ENCODE peak calls at places on chromosomes 3 and 15, in five cellular contexts. One of them, this sample, is unnamed.

GRCh38 chr3:129384594-129385323 is 43.7 kb downstream of the EFCAB12 start:
- DNase-seq in brain microvascular endothelial cell: no peak
- DNase-seq in hepatocyte: no peak
- DNase-seq in uterus: no peak
- DNase-seq in gastrocnemius medialis: no peak
- DNase-seq in this sample: no peak

GRCh38 chr3:185555101-185555501 is 2.7 kb upstream of the LIPH start:
- DNase-seq in brain microvascular endothelial cell: peak; percentile 40
- DNase-seq in hepatocyte: peak; percentile 37
- DNase-seq in uterus: no peak
- DNase-seq in gastrocnemius medialis: no peak
- DNase-seq in this sample: no peak

GRCh38 chr15:60575995-60576394 is 97.1 kb upstream of the ICE2 start:
- DNase-seq in brain microvascular endothelial cell: peak; percentile 19
- DNase-seq in hepatocyte: peak; percentile 25
- DNase-seq in uterus: no peak
- DNase-seq in gastrocnemius medialis: no peak
- DNase-seq in this sample: no peak

GRCh38 chr3:355622-356021 is 159.1 kb downstream of the CHL1 start:
- DNase-seq in brain microvascular endothelial cell: no peak
- DNase-seq in hepatocyte: no peak
- DNase-seq in uterus: peak; percentile 57
- DNase-seq in gastrocnemius medialis: peak; percentile 20
- DNase-seq in this sample: peak; percentile 29

GRCh38 chr3:122912772-122913538 is 114.6 kb downstream of the SEMA5B start:
- DNase-seq in brain microvascular endothelial cell: no peak
- DNase-seq in hepatocyte: no peak
- DNase-seq in uterus: no peak
- DNase-seq in gastrocnemius medialis: no peak
- DNase-seq in this sample: no peak

GRCh38 chr3:171142985-171143384 is 116.5 kb upstream of the SLC2A2 start:
- DNase-seq in brain microvascular endothelial cell: peak; percentile 59
- DNase-seq in hepatocyte: no peak
- DNase-seq in uterus: no peak
- DNase-seq in gastrocnemius medialis: no peak
- DNase-seq in this sample: peak; percentile 38

GRCh38 chr15:55552926-55553325 is 35.2 kb downstream of the PYGO1 start:
- DNase-seq in brain microvascular endothelial cell: peak; percentile 85
- DNase-seq in hepatocyte: peak; percentile 49
- DNase-seq in uterus: no peak
- DNase-seq in gastrocnemius medialis: peak; percentile 25
- DNase-seq in this sample: peak; percentile 45

GRCh38 chr3:79846148-79846933 is 78.5 kb upstream of the ROBO1 start:
- DNase-seq in brain microvascular endothelial cell: no peak
- DNase-seq in hepatocyte: no peak
- DNase-seq in uterus: no peak
- DNase-seq in gastrocnemius medialis: no peak
- DNase-seq in this sample: no peak

GRCh38 chr3:67329358-67329757 is 325.1 kb downstream of the SUCLG2 start:
- DNase-seq in brain microvascular endothelial cell: no peak
- DNase-seq in hepatocyte: peak; percentile 7
- DNase-seq in uterus: no peak
- DNase-seq in gastrocnemius medialis: no peak
- DNase-seq in this sample: no peak

GRCh38 chr3:170903123-170903522 is 5.3 kb downstream of the EIF5A2 start:
- DNase-seq in brain microvascular endothelial cell: no peak
- DNase-seq in hepatocyte: no peak
- DNase-seq in uterus: no peak
- DNase-seq in gastrocnemius medialis: no peak
- DNase-seq in this sample: no peak

GRCh38 chr3:149120051-149120972 is 9.1 kb upstream of the HPS3 start:
- DNase-seq in brain microvascular endothelial cell: peak; percentile 31
- DNase-seq in hepatocyte: peak; percentile 66
- DNase-seq in uterus: no peak
- DNase-seq in gastrocnemius medialis: no peak
- DNase-seq in this sample: no peak

GRCh38 chr3:183339461-183340086 is 86.5 kb downstream of the B3GNT5 start:
- DNase-seq in brain microvascular endothelial cell: no peak
- DNase-seq in hepatocyte: no peak
- DNase-seq in uterus: no peak
- DNase-seq in gastrocnemius medialis: no peak
- DNase-seq in this sample: no peak

GRCh38 chr15:90230071-90230494 is 3.7 kb downstream of the CIB1 start:
- DNase-seq in brain microvascular endothelial cell: no peak
- DNase-seq in hepatocyte: peak; percentile 66
- DNase-seq in uterus: no peak
- DNase-seq in gastrocnemius medialis: peak; percentile 74
- DNase-seq in this sample: peak; percentile 15

GRCh38 chr3:197458179-197458707 is 97.5 kb downstream of the BDH1 start:
- DNase-seq in brain microvascular endothelial cell: no peak
- DNase-seq in hepatocyte: peak; percentile 27
- DNase-seq in uterus: no peak
- DNase-seq in gastrocnemius medialis: no peak
- DNase-seq in this sample: no peak

GRCh38 chr3:52198643-52199608 is 966 bp downstream of the ALAS1 start:
- DNase-seq in brain microvascular endothelial cell: no peak
- DNase-seq in hepatocyte: no peak
- DNase-seq in uterus: no peak
- DNase-seq in gastrocnemius medialis: no peak
- DNase-seq in this sample: no peak

GRCh38 chr15:74502301-74502700 is 38.7 kb upstream of the ARID3B start:
- DNase-seq in brain microvascular endothelial cell: no peak
- DNase-seq in hepatocyte: no peak
- DNase-seq in uterus: no peak
- DNase-seq in gastrocnemius medialis: no peak
- DNase-seq in this sample: no peak

GRCh38 chr3:134827213-134827612 is 32.2 kb downstream of the EPHB1 start:
- DNase-seq in brain microvascular endothelial cell: no peak
- DNase-seq in hepatocyte: no peak
- DNase-seq in uterus: no peak
- DNase-seq in gastrocnemius medialis: no peak
- DNase-seq in this sample: no peak

GRCh38 chr3:79606414-79606813 is 161.4 kb downstream of the ROBO1 start:
- DNase-seq in brain microvascular endothelial cell: no peak
- DNase-seq in hepatocyte: no peak
- DNase-seq in uterus: no peak
- DNase-seq in gastrocnemius medialis: no peak
- DNase-seq in this sample: no peak

GRCh38 chr3:131020122-131020693 is 6.4 kb downstream of the ASTE1 start:
- DNase-seq in brain microvascular endothelial cell: no peak
- DNase-seq in hepatocyte: no peak
- DNase-seq in uterus: no peak
- DNase-seq in gastrocnemius medialis: no peak
- DNase-seq in this sample: no peak

GRCh38 chr3:159839561-159840379 is 148.9 kb upstream of the IL12A start:
- DNase-seq in brain microvascular endothelial cell: no peak
- DNase-seq in hepatocyte: peak; percentile 32
- DNase-seq in uterus: peak; percentile 31
- DNase-seq in gastrocnemius medialis: no peak
- DNase-seq in this sample: peak; percentile 37

GRCh38 chr3:87311309-87311708 is 34.9 kb upstream of the POU1F1 start:
- DNase-seq in brain microvascular endothelial cell: no peak
- DNase-seq in hepatocyte: no peak
- DNase-seq in uterus: no peak
- DNase-seq in gastrocnemius medialis: no peak
- DNase-seq in this sample: no peak

GRCh38 chr3:46864051-46864881 is 1.0 kb upstream of the MYL3 start:
- DNase-seq in brain microvascular endothelial cell: no peak
- DNase-seq in hepatocyte: no peak
- DNase-seq in uterus: no peak
- DNase-seq in gastrocnemius medialis: peak; percentile 9
- DNase-seq in this sample: no peak

GRCh38 chr3:165133188-165133899 is 55.0 kb upstream of the SI start:
- DNase-seq in brain microvascular endothelial cell: no peak
- DNase-seq in hepatocyte: peak; percentile 7
- DNase-seq in uterus: no peak
- DNase-seq in gastrocnemius medialis: no peak
- DNase-seq in this sample: no peak
- H3K4me3 ChIP-seq in brain microvascular endothelial cell: no peak overlapping the region
- H3K4me3 ChIP-seq in hepatocyte: no peak overlapping the region
- H3K4me3 ChIP-seq in uterus: no peak overlapping the region
- H3K4me3 ChIP-seq in gastrocnemius medialis: no peak overlapping the region
- H3K4me3 ChIP-seq in this sample: no peak overlapping the region

DNA sequence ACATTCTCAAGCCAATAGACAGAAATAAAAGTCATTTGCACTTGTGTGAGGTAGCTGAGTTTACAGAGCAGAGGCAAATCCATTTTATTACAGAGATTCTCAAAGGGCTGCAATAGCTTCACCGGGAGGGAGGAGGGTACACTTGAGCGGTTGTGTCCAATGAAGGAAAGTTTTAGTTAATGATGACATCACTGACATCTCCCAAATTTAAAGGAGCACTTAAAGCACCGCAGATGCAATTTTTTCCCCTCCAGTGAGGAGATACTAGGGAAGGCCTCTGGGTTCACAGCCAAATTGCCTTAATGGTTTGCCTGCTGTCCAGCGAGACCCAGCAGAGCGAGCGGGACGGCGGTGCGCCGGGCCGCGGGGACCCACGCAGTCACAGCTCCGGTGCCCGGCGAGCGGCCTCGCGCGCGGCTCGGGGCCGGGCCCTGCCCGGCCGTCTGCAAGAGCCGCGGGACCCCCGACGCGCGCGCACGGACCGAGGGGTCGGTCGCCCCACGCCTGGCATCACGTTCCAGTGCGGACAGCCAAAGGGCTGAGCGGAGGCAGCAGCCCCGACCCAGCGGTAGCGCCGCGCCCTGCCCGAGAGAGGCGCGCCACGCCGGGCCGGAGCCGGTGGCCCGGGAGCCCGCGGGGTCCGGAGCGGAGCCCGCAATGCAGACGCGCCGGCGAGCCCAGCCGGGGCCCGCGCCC is 160.5 kb upstream of the CHRNA7 start:
- DNase-seq in brain microvascular endothelial cell: no peak
- DNase-seq in hepatocyte: peak; percentile 26
- DNase-seq in uterus: peak; percentile 12
- DNase-seq in gastrocnemius medialis: no peak
- DNase-seq in this sample: peak; percentile 20
- H3K4me3 ChIP-seq in brain microvascular endothelial cell: peak overlapping the region; percentile 61
- H3K4me3 ChIP-seq in hepatocyte: peak overlapping the region; percentile 28
- H3K4me3 ChIP-seq in uterus: peak overlapping the region; percentile 39
- H3K4me3 ChIP-seq in gastrocnemius medialis: peak overlapping the region; percentile 52
- H3K4me3 ChIP-seq in this sample: peak overlapping the region; percentile 3

GRCh38 chr3:42827654-42828053 is 18.4 kb downstream of the ACKR2 start:
- DNase-seq in brain microvascular endothelial cell: no peak
- DNase-seq in hepatocyte: no peak
- DNase-seq in uterus: no peak
- DNase-seq in gastrocnemius medialis: no peak
- DNase-seq in this sample: no peak
- H3K4me3 ChIP-seq in brain microvascular endothelial cell: no peak overlapping the region
- H3K4me3 ChIP-seq in hepatocyte: no peak overlapping the region
- H3K4me3 ChIP-seq in uterus: no peak overlapping the region
- H3K4me3 ChIP-seq in gastrocnemius medialis: no peak overlapping the region
- H3K4me3 ChIP-seq in this sample: no peak overlapping the region

GRCh38 chr15:58856090-58856489 is 77.4 kb downstream of the SLTM start:
- DNase-seq in brain microvascular endothelial cell: peak; percentile 67
- DNase-seq in hepatocyte: no peak
- DNase-seq in uterus: no peak
- DNase-seq in gastrocnemius medialis: no peak
- DNase-seq in this sample: no peak
- H3K4me3 ChIP-seq in brain microvascular endothelial cell: no peak overlapping the region
- H3K4me3 ChIP-seq in hepatocyte: no peak overlapping the region
- H3K4me3 ChIP-seq in uterus: no peak overlapping the region
- H3K4me3 ChIP-seq in gastrocnemius medialis: no peak overlapping the region
- H3K4me3 ChIP-seq in this sample: no peak overlapping the region

GRCh38 chr15:50493625-50494024 is 52.8 kb downstream of the USP50 start:
- DNase-seq in brain microvascular endothelial cell: no peak
- DNase-seq in hepatocyte: no peak
- DNase-seq in uterus: no peak
- DNase-seq in gastrocnemius medialis: no peak
- DNase-seq in this sample: no peak
- H3K4me3 ChIP-seq in brain microvascular endothelial cell: no peak overlapping the region
- H3K4me3 ChIP-seq in hepatocyte: no peak overlapping the region
- H3K4me3 ChIP-seq in uterus: no peak overlapping the region
- H3K4me3 ChIP-seq in gastrocnemius medialis: no peak overlapping the region
- H3K4me3 ChIP-seq in this sample: no peak overlapping the region

GRCh38 chr15:83653288-83653638 is 660 bp upstream of the ADAMTSL3 start:
- DNase-seq in brain microvascular endothelial cell: no peak
- DNase-seq in hepatocyte: no peak
- DNase-seq in uterus: no peak
- DNase-seq in gastrocnemius medialis: no peak
- DNase-seq in this sample: no peak
- H3K4me3 ChIP-seq in brain microvascular endothelial cell: no peak overlapping the region
- H3K4me3 ChIP-seq in hepatocyte: no peak overlapping the region
- H3K4me3 ChIP-seq in uterus: no peak overlapping the region
- H3K4me3 ChIP-seq in gastrocnemius medialis: no peak overlapping the region
- H3K4me3 ChIP-seq in this sample: no peak overlapping the region

GRCh38 chr15:76011611-76012010 is 613 bp downstream of the NRG4 start:
- DNase-seq in brain microvascular endothelial cell: no peak
- DNase-seq in hepatocyte: no peak
- DNase-seq in uterus: no peak
- DNase-seq in gastrocnemius medialis: no peak
- DNase-seq in this sample: no peak
- H3K4me3 ChIP-seq in brain microvascular endothelial cell: no peak overlapping the region
- H3K4me3 ChIP-seq in hepatocyte: no peak overlapping the region
- H3K4me3 ChIP-seq in uterus: no peak overlapping the region
- H3K4me3 ChIP-seq in gastrocnemius medialis: peak overlapping the region; percentile 41
- H3K4me3 ChIP-seq in this sample: no peak overlapping the region

DNA sequence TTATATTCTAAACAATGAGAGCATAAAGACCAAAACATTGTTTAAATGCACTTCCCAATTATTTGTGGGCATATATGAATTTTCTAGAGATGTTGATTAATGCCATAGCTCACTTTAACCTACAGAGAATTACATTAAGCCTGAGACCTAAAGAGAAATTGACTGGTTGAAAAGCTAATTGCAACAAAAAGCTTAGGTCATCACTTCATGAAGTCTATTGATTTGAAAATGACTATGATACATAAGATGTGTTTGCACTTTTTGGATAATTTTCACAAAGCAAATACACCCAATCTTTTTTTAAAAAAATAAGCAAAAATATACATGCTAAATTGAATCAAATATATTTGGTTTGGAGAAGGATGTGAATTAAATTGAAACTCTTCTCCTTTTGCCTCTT is 532.8 kb upstream of the GOLIM4 start:
- DNase-seq in brain microvascular endothelial cell: no peak
- DNase-seq in hepatocyte: no peak
- DNase-seq in uterus: no peak
- DNase-seq in gastrocnemius medialis: no peak
- DNase-seq in this sample: no peak
- H3K4me3 ChIP-seq in brain microvascular endothelial cell: no peak overlapping the region
- H3K4me3 ChIP-seq in hepatocyte: no peak overlapping the region
- H3K4me3 ChIP-seq in uterus: no peak overlapping the region
- H3K4me3 ChIP-seq in gastrocnemius medialis: no peak overlapping the region
- H3K4me3 ChIP-seq in this sample: no peak overlapping the region